ENCODE peak calls at places on chromosomes 5 and 9, in ten cellular contexts. P is lower leg skin, R is transverse colon, L is ovary, M is A549, B is tibial nerve, A is Peyer's patch, E is stomach, S is body of pancreas, T is gastrocnemius medialis. Q is an unnamed sample.

GRCh38 chr9:14153310-14153720 is 160.6 kb downstream of the NFIB start:
- DNase-seq in P (no peak), R (no peak), L (no peak), M (no peak), B (no peak), A (no peak), E (no peak), S (no peak), T (no peak), Q (no peak)

GRCh38 chr9:127910613-127911205 is 6.1 kb downstream of the ST6GALNAC4 start:
- DNase-seq in P (no peak), R (peak; percentile 47), L (no peak), M (peak; percentile 64), B (no peak), A (no peak), E (no peak), S (no peak), T (no peak), Q (no peak)

GRCh38 chr9:116791314-116791713 is 104.2 kb downstream of the TRIM32 start:
- DNase-seq in P (no peak), R (no peak), L (no peak), M (no peak), B (no peak), A (no peak), E (no peak), S (no peak), T (no peak), Q (no peak)

GRCh38 chr9:137294091-137294683 is 7.9 kb downstream of the NRARP start:
- DNase-seq in P (no peak), R (no peak), L (no peak), M (peak; percentile 83), B (no peak), A (no peak), E (peak; percentile 90), S (peak; percentile 90), T (no peak), Q (peak; percentile 37)

GRCh38 chr5:74919487-74919886 is 53.3 kb upstream of the FAM169A start:
- DNase-seq in P (no peak), R (no peak), L (no peak), M (peak; percentile 65), B (no peak), A (no peak), E (no peak), S (peak; percentile 16), T (no peak), Q (no peak)

GRCh38 chr5:64417390-64417789 is 88.4 kb upstream of the RGS7BP start:
- DNase-seq in P (no peak), R (no peak), L (no peak), M (peak; percentile 1), B (no peak), A (no peak), E (no peak), S (no peak), T (no peak), Q (no peak)

GRCh38 chr9:137969008-137969407 is 91.4 kb downstream of the CACNA1B start:
- DNase-seq in P (no peak), R (no peak), L (no peak), M (no peak), B (no peak), A (no peak), E (peak; percentile 20), S (no peak), T (no peak), Q (no peak)

GRCh38 chr9:109428854-109429253 is 69.3 kb downstream of the PTPN3 start:
- DNase-seq in P (no peak), R (no peak), L (no peak), M (no peak), B (no peak), A (no peak), E (no peak), S (no peak), T (no peak), Q (no peak)

GRCh38 chr9:136545065-136545965 is 533 bp downstream of the NOTCH1 start:
- DNase-seq in P (no peak), R (no peak), L (peak; percentile 63), M (no peak), B (no peak), A (peak; percentile 71), E (no peak), S (no peak), T (no peak), Q (no peak)

GRCh38 chr5:180332051-180332517 is 21.1 kb downstream of the GFPT2 start:
- DNase-seq in P (no peak), R (no peak), L (no peak), M (peak; percentile 39), B (no peak), A (no peak), E (no peak), S (peak; percentile 73), T (no peak), Q (no peak)

GRCh38 chr9:33452828-33453271 is 5.5 kb upstream of the AQP3 start:
- DNase-seq in P (peak; percentile 70), R (peak; percentile 50), L (peak; percentile 36), M (peak; percentile 80), B (no peak), A (peak; percentile 70), E (peak; percentile 68), S (peak; percentile 59), T (no peak), Q (peak; percentile 37)

GRCh38 chr9:7368410-7369292 is 430.9 kb downstream of the DMAC1 start:
- DNase-seq in P (no peak), R (no peak), L (no peak), M (no peak), B (no peak), A (no peak), E (no peak), S (peak; percentile 3), T (no peak), Q (peak; percentile 22)

GRCh38 chr9:81686614-81687520 is 2.5 kb downstream of the TLE1 start:
- DNase-seq in P (peak; percentile 82), R (peak; percentile 89), L (peak; percentile 79), M (peak; percentile 91), B (peak; percentile 80), A (peak; percentile 86), E (peak; percentile 85), S (peak; percentile 89), T (peak; percentile 86), Q (peak; percentile 88)

GRCh38 chr5:124782262-124782661 is 35.8 kb upstream of the ZNF608 start:
- DNase-seq in P (no peak), R (no peak), L (no peak), M (no peak), B (no peak), A (no peak), E (no peak), S (no peak), T (no peak), Q (no peak)

GRCh38 chr9:31100311-31100710 is 1284.1 kb upstream of the ACO1 start:
- DNase-seq in P (no peak), R (no peak), L (no peak), M (no peak), B (no peak), A (no peak), E (no peak), S (no peak), T (no peak), Q (no peak)

GRCh38 chr5:57210633-57211032 is 36.8 kb downstream of the GPBP1 start:
- DNase-seq in P (no peak), R (no peak), L (no peak), M (no peak), B (no peak), A (no peak), E (no peak), S (no peak), T (no peak), Q (no peak)

GRCh38 chr5:57216714-57217113 is 42.9 kb downstream of the GPBP1 start:
- DNase-seq in P (no peak), R (no peak), L (no peak), M (peak; percentile 10), B (no peak), A (no peak), E (no peak), S (no peak), T (no peak), Q (no peak)

GRCh38 chr5:57211039-57211438 is 37.2 kb downstream of the GPBP1 start:
- DNase-seq in P (no peak), R (no peak), L (no peak), M (no peak), B (no peak), A (no peak), E (no peak), S (no peak), T (no peak), Q (no peak)

GRCh38 chr5:57219386-57219785 is 45.5 kb downstream of the GPBP1 start:
- DNase-seq in P (no peak), R (no peak), L (no peak), M (peak; percentile 9), B (no peak), A (no peak), E (no peak), S (peak; percentile 21), T (no peak), Q (no peak)

GRCh38 chr5:57215629-57216195 is 41.9 kb downstream of the GPBP1 start:
- DNase-seq in P (no peak), R (no peak), L (no peak), M (no peak), B (no peak), A (no peak), E (no peak), S (no peak), T (no peak), Q (no peak)
- TF ChIP-seq CTCF in P (no peak), R (no peak), L (no peak), M (no peak), B (no peak), A (no peak), E (no peak), S (no peak), T (no peak), Q (no peak)

GRCh38 chr5:72106922-72107873 is at the start of gene MAP1B:
- DNase-seq in P (peak; percentile 51), R (no peak), L (peak; percentile 54), M (peak; percentile 86), B (peak; percentile 47), A (no peak), E (no peak), S (peak; percentile 34), T (peak; percentile 29), Q (peak; percentile 81)
- TF ChIP-seq POLR2A in P (no peak), R (no peak), L (no peak), M (peak; percentile 92), B (peak; percentile 49), A (no peak), E (no peak), S (no peak), T (peak; percentile 51), Q (peak; percentile 58)

DNA sequence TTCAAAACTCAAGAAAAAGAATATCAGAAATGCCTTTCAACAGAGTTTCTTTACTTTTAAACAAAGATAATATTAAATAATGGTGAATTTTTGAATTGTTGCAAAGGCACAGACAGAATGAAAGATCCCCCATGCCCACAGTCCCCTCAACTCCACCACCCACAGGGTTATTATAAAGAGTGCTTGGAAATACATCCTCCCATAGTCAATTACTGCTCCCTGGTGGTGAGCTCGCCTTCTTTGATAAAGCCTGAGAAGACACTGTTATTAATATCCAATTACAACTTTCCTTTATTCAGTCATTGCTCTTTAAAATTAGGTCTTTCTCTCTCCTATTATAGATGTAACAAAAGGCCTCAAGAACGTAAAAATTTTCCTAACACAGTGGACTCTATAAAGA is 490.2 kb upstream of the RORB start:
- DNase-seq in P (no peak), R (no peak), L (no peak), M (no peak), B (no peak), A (no peak), E (no peak), S (no peak), T (no peak), Q (no peak)
- TF ChIP-seq CTCF in P (no peak), R (no peak), L (no peak), M (no peak), B (no peak), A (no peak), E (no peak), S (no peak), T (no peak), Q (no peak)

GRCh38 chr9:2809692-2810423 is 34.0 kb downstream of the PUM3 start:
- DNase-seq in P (no peak), R (no peak), L (peak; percentile 41), M (peak; percentile 85), B (no peak), A (no peak), E (no peak), S (peak; percentile 34), T (no peak), Q (no peak)
- TF ChIP-seq POLR2A in P (no peak), R (no peak), L (no peak), M (no peak), B (no peak), A (no peak), E (no peak), S (no peak), T (no peak), Q (no peak)

Q was measured in heart left ventricle.